ENCODE peak calls at places on chromosomes 2 and 18, in four cellular contexts. W is IMR-90, N is HCT116, T is PC-3. J is an unnamed sample. For H3K4me1, the result is how much of the 10 kb centered on the place peaks cover.

GRCh38 chr18:9971313-9971920 is 57.6 kb downstream of the VAPA start:
- DNase-seq in W (peak), T (peak), N (peak), J (peak)

GRCh38 chr2:68709421-68709911 is 25.1 kb upstream of the ARHGAP25 start:
- DNase-seq in T (peak), N (peak), W (peak), J (no peak)

GRCh38 chr2:174344716-174345472 is 10.1 kb downstream of the SP9 start:
- DNase-seq in T (peak), W (peak), N (peak), J (peak)

GRCh38 chr2:130819915-130820861 is 16.5 kb upstream of the ARHGEF4 start:
- DNase-seq in W (no peak), N (no peak), T (no peak), J (no peak)

GRCh38 chr2:68936462-68936861 is 16.2 kb downstream of the GKN2 start:
- DNase-seq in T (peak), N (no peak), W (peak), J (peak)

GRCh38 chr2:196987654-196988364 is 61.3 kb upstream of the PGAP1 start:
- DNase-seq in N (peak), W (peak), T (peak), J (peak)

GRCh38 chr18:28009589-28009988 is 167.3 kb downstream of the CDH2 start:
- DNase-seq in T (no peak), W (no peak), N (no peak), J (no peak)

GRCh38 chr2:46416739-46417403 is 62.5 kb upstream of the TMEM247 start:
- DNase-seq in T (peak), W (peak), N (no peak), J (no peak)

GRCh38 chr2:150388289-150388625 is 99.2 kb downstream of the RND3 start:
- DNase-seq in W (no peak), T (no peak), N (no peak), J (no peak)

GRCh38 chr2:186704897-186705296 is 11.0 kb downstream of the FAM171B start:
- DNase-seq in T (no peak), W (no peak), N (no peak), J (no peak)

GRCh38 chr2:147351789-147352188 is 493.0 kb upstream of the ACVR2A start:
- DNase-seq in W (no peak), N (no peak), T (no peak), J (no peak)

GRCh38 chr2:236743623-236744280 is 174.1 kb downstream of the ACKR3 start:
- DNase-seq in W (peak), N (no peak), T (no peak), J (no peak)

GRCh38 chr2:99707592-99707991 is 217.8 kb upstream of the REV1 start:
- DNase-seq in N (no peak), T (no peak), W (peak), J (no peak)

GRCh38 chr2:152326710-152327109 is 8.3 kb upstream of the FMNL2 start:
- DNase-seq in N (no peak), W (no peak), T (no peak), J (no peak)

GRCh38 chr18:28359177-28359576 is 182.2 kb upstream of the CDH2 start:
- DNase-seq in N (no peak), T (peak), W (no peak), J (no peak)

GRCh38 chr2:160876765-160877164 is 283.5 kb upstream of the TANK start:
- DNase-seq in T (no peak), W (peak), N (no peak), J (no peak)

GRCh38 chr2:194883711-194884110 is 773.3 kb upstream of the SLC39A10 start:
- DNase-seq in T (no peak), W (no peak), N (no peak), J (no peak)

GRCh38 chr2:18597618-18598017 is 8.2 kb upstream of the NT5C1B start:
- DNase-seq in T (no peak), W (no peak), N (no peak), J (no peak)

GRCh38 chr18:48819781-48820482 is 130.8 kb downstream of the SMAD7 start:
- DNase-seq in W (no peak), T (no peak), N (no peak), J (no peak)

GRCh38 chr2:52210611-52211010 is 1178.7 kb upstream of the NRXN1 start:
- DNase-seq in T (no peak), N (no peak), W (peak), J (no peak)

GRCh38 chr2:100484390-100484789 is 14.1 kb downstream of the NMS start:
- DNase-seq in N (no peak), W (no peak), T (no peak), J (no peak)

GRCh38 chr2:57701391-57701791 is 345.2 kb upstream of the VRK2 start:
- DNase-seq in W (peak), T (no peak), N (no peak), J (no peak)

GRCh38 chr2:200306969-200307811 is 697 bp downstream of the SPATS2L start:
- DNase-seq in W (no peak), N (no peak), T (peak), J (no peak)

GRCh38 chr2:240960309-240960962 is 38.0 kb upstream of the SNED1 start:
- DNase-seq in N (no peak), W (peak), T (no peak), J (no peak)

GRCh38 chr2:37301408-37301807 is 23.2 kb downstream of the PRKD3 start:
- DNase-seq in T (peak), N (no peak), W (no peak), J (no peak)
- H3K4me1 ChIP-seq in T (under half), N (under half), W (under half), J (under half)

DNA sequence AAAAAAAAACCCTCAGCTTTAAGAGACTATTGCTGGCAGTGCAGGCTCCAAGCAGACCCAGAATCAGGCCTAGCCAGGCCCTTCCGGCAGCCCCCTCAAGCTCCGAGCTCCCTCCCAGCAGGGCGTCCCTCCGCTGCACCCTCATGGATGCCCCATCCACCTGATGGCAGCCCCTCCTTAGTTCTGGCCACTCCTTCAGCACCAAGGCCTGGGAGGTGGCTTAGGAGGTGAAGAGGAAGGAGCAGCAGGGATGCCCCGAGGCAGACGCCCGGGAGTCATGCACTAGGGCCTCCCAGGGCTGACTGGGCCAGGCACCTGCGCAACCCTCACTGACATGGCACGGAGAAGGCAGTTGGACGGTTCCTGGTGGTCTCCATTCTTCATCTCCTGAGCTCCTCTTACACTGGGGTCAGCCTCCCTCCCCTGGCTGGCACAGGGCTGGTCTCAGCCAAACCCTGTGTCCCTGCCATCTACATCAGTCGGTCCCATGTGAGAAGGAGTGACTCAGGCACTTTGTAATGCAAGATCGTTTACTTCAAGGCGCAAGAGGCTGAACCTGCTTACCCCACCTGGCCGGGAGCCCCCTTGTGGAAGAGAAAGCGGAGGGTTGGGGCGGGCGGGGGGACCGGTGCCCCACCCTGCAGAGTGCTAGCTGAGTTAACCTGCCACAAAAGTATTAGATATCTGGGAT is 53.5 kb upstream of the ID2 start:
- DNase-seq in N (peak), T (peak), W (peak), J (no peak)
- TF ChIP-seq CTCF in N (peak), T (peak), W (no peak), J (no peak)

DNA sequence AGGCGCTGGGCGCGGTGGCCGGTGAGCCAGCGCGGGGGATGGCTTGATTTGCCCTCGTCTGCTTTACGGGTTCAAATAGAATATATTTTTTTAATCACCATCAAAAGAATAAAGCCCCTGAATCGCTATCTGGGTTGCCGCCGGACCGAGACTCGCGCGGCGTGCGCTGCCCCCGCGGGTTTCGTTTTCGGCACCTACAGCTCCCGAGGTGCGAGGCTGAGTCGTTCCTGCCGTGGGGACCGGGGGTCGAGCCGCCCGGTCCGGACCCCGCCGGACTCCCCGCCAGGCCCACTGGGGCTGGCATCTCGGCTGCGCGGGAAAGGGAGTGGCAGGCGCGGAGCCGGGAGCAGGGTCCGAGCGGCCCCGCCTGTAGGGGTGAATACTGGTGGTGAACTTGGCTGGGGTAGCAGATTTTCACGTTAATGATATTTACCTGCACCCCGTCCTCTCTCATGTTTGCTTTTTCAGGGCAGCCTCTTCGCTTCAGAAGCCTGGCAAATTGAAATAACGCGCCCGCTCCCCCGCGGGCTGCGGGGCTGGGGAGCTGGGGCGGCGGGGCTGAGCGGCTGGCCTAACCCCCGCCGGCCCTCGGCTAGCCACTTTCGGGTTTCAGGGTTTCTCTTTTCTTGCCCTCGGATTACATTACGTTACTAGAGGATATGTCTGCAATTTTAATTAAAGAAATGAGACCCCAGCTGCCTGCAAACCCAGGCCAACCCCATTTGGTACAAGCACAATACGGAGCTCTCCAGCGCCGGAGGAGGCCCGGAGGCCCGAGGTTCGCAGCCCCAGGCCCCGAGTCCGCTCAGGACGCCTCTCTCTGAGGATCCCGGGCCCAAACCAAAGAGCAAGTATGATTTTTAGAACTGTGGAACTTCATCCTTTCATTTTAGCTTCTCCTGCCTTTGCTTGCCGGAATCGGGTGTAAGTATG is 1.7 kb upstream of the CELF4 start:
- DNase-seq in T (no peak), N (no peak), W (no peak), J (no peak)
- H3K4me2 ChIP-seq in T (no peak), N (no peak), W (peak), J (peak)

GRCh38 chr2:218319813-218320360 is 27.6 kb upstream of the TMBIM1 start:
- DNase-seq in N (no peak), T (no peak), W (no peak), J (no peak)

GRCh38 chr2:218323526-218324472 is 31.5 kb upstream of the TMBIM1 start:
- DNase-seq in W (peak), T (peak), N (no peak), J (no peak)

GRCh38 chr2:218320704-218321336 is 28.5 kb upstream of the TMBIM1 start:
- DNase-seq in N (no peak), W (no peak), T (no peak), J (no peak)

GRCh38 chr2:218325566-218326160 is 31.0 kb upstream of the CATIP start:
- DNase-seq in N (no peak), T (no peak), W (no peak), J (no peak)

DNA sequence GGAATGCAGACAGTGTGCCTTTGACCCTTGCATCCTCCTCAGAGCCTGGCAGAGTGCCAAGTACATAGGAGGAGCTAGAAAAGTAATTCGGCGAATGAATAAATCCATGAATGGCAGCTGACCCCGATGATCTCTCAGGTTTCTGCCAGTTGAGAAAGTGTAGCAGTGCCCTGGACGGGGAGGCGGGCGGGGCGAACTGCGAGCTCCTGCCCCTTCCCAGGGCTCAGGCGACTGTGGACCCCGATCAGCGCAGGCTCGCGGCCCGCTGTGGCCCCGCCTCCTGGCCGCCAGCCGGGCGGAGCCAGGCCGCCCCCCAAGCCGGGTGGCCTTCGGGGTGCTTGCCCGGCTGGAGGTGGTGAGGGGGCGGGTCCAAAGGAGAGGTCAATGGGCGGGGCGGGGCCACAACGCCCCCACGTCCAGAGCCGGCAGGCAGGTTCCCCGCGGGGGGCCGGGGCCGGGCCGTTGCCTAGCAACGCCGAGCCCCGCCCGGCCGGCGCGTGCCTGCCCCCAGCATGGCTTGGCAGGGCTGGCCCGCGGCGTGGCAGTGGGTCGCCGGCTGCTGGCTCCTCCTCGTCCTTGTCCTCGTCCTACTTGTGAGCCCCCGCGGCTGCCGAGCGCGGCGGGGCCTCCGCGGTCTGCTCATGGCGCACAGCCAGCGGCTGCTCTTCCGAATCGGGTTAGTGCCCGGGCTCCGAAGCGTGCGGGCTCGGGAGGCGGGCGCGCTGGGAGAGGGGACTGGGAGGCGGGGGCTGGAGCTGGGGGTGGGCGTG is 30.6 kb upstream of the TMBIM1 start:
- DNase-seq in W (peak), T (peak), N (peak), J (no peak)
- H3K4me1 ChIP-seq in W (under half), T (under half), N (under half), J (under half)

DNA sequence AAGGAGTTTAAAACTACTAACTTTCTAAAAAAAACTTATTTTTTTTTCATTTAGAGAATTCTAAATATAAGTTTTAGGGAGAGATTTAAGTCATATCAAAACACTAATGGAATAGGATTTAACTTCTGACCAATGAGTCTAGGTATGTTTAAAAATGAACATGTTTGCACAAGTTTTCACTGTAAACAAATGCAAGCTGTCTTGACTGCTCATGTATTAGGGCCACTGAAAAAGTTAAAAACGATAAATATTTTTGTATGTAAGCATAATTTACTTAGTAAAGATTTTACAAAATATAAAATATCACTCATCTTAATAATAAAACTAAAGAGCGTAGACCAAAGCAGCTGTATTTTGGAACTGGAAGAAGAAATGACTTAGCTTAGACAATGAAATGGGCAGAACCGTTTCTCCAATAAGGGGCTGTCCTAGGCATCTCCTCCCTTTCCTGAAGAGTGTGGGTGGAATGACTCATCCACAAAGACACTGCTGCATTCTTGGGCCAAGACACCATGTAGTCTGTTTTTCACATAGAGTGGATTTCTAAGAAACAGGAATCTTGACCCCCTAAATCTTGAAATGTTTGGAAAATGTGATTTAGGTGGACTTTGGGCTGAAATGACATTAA is 118.8 kb downstream of the MEP1B start:
- DNase-seq in W (peak), N (peak), T (peak), J (peak)
- TF ChIP-seq CTCF in W (no peak), N (no peak), T (no peak), J (no peak)

GRCh38 chr18:50283469-50284209 is 2.3 kb upstream of the MBD1 start:
- DNase-seq in T (no peak), N (no peak), W (no peak), J (no peak)

GRCh38 chr18:50281972-50282520 is 723 bp upstream of the MBD1 start:
- DNase-seq in T (no peak), W (no peak), N (no peak), J (no peak)

GRCh38 chr18:50284226-50284885 is 3.0 kb upstream of the MBD1 start:
- DNase-seq in N (peak), W (no peak), T (peak), J (no peak)

GRCh38 chr18:50281295-50281971 is at the start of gene MBD1:
- DNase-seq in N (peak), T (peak), W (peak), J (peak)

DNA sequence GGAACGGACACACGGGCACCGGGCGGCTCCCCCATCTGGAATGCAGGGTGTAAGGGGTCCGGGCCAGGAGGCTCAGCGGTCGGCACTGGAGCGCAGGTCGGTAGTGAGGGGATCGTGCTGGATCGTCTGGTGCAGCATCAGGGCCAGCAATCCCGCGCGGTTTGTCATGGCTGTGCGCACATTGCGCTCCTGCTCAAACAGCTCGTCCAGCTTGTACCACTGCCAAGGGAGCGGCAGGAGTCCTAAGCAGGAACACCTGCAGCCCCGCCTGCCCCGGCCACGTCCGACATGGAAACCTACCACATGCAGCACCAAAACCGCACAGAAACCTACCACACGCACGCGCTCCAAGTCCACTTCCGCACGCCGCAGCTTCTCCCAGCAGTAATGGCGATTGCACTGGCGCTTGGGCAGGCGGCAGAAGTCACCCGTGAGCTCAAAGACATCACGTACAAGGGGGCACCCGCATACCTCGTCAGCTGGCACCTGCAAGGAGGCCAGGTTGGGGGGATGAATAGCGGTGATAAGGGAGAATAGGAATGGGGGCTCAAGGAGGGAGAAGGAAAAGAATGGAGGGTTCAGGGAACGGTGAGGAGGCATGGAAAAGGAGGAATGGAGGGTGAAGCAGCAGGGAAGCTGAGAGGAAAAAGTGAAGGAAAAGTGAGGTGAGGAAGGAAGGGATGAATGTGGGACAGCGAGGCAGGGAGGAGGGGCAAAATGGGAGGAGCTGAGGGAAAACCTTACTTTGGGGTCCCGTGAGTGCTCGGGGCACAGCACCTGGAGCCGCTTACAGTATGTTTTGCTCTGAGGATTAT is 1.4 kb upstream of the MBD1 start:
- DNase-seq in N (no peak), T (no peak), W (no peak), J (no peak)
- H3K4me2 ChIP-seq in N (no peak), T (no peak), W (no peak), J (no peak)

GRCh38 chr2:88835726-88836125 is 144.3 kb downstream of the RPIA start:
- DNase-seq in T (no peak), W (no peak), N (no peak), J (no peak)
- H3K4me1 ChIP-seq in T (under half), W (under half), N (under half), J (under half)

GRCh38 chr18:79379251-79379905 is 16.4 kb upstream of the NFATC1 start:
- DNase-seq in T (no peak), W (no peak), N (no peak), J (no peak)
- TF ChIP-seq CTCF in T (no peak), W (no peak), N (no peak), J (no peak)

GRCh38 chr18:11872479-11873136 is 21.4 kb downstream of the CHMP1B start:
- DNase-seq in T (peak), N (peak), W (no peak), J (no peak)
- H3K4me2 ChIP-seq in T (peak), N (no peak), W (no peak), J (no peak)

DNA sequence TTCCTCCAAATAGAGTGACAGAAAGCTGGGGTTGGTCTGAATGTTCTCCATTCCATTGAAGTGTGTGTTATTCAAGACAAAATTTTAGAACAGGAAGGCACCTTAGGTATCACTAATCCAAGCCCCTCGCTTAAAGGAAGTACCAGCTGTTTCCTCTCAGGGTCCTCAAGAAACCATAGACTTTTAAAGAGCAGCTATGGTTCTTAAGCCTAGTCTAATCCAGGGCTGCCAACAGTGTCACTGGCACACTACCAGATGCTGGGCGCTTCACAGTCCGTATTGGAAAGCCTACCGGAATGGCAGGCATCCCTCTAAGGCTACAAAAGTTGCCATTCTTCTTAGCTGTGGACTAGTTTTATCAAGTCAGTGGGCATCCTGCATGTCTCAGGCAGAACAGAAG is 1.9 kb downstream of the NEMP2 start:
- DNase-seq in N (no peak), T (no peak), W (no peak), J (no peak)
- H3K4me1 ChIP-seq in N (under half), T (under half), W (under half), J (under half)

J was measured in keratinocyte.